ENCODE peak calls at places on chromosomes 5 and 9, in six cellular contexts. One of them, this sample, is unnamed.

GRCh38 chr9:96599298-96599697 is 20.3 kb downstream of the CDC14B start:
- DNase-seq in activated CD8-positive, alpha-beta memory T cell treated with anti-CD3 and anti-CD28 coated beads for 24 hours: no peak
- DNase-seq in mesendoderm: no peak
- DNase-seq in CD8-positive, alpha-beta T cell: no peak
- DNase-seq in AG09319: no peak
- DNase-seq in GM13977: no peak
- DNase-seq in this sample: no peak

GRCh38 chr5:168950241-168950951 is 350.5 kb downstream of the SLIT3 start:
- DNase-seq in GM13977: peak; percentile 21
- DNase-seq in activated CD8-positive, alpha-beta memory T cell treated with anti-CD3 and anti-CD28 coated beads for 24 hours: no peak
- DNase-seq in mesendoderm: no peak
- DNase-seq in AG09319: no peak
- DNase-seq in CD8-positive, alpha-beta T cell: no peak
- DNase-seq in this sample: no peak

GRCh38 chr9:98923724-98924123 is 20.0 kb upstream of the COL15A1 start:
- DNase-seq in mesendoderm: peak; percentile 93
- DNase-seq in CD8-positive, alpha-beta T cell: no peak
- DNase-seq in GM13977: no peak
- DNase-seq in AG09319: no peak
- DNase-seq in activated CD8-positive, alpha-beta memory T cell treated with anti-CD3 and anti-CD28 coated beads for 24 hours: no peak
- DNase-seq in this sample: no peak

GRCh38 chr5:158456756-158457155 is 597.8 kb upstream of the CLINT1 start:
- DNase-seq in AG09319: peak; percentile 78
- DNase-seq in activated CD8-positive, alpha-beta memory T cell treated with anti-CD3 and anti-CD28 coated beads for 24 hours: no peak
- DNase-seq in CD8-positive, alpha-beta T cell: no peak
- DNase-seq in GM13977: peak; percentile 30
- DNase-seq in mesendoderm: peak; percentile 14
- DNase-seq in this sample: peak; percentile 66

GRCh38 chr5:63596254-63596653 is 366.0 kb downstream of the HTR1A start:
- DNase-seq in activated CD8-positive, alpha-beta memory T cell treated with anti-CD3 and anti-CD28 coated beads for 24 hours: no peak
- DNase-seq in GM13977: no peak
- DNase-seq in AG09319: no peak
- DNase-seq in CD8-positive, alpha-beta T cell: no peak
- DNase-seq in mesendoderm: peak; percentile 7
- DNase-seq in this sample: no peak

GRCh38 chr5:139383275-139383992 is at the start of gene SLC23A1:
- DNase-seq in CD8-positive, alpha-beta T cell: no peak
- DNase-seq in GM13977: no peak
- DNase-seq in AG09319: no peak
- DNase-seq in activated CD8-positive, alpha-beta memory T cell treated with anti-CD3 and anti-CD28 coated beads for 24 hours: no peak
- DNase-seq in mesendoderm: no peak
- DNase-seq in this sample: no peak

GRCh38 chr9:31908891-31909480 is 475.5 kb upstream of the ACO1 start:
- DNase-seq in mesendoderm: no peak
- DNase-seq in CD8-positive, alpha-beta T cell: no peak
- DNase-seq in AG09319: no peak
- DNase-seq in GM13977: no peak
- DNase-seq in activated CD8-positive, alpha-beta memory T cell treated with anti-CD3 and anti-CD28 coated beads for 24 hours: no peak
- DNase-seq in this sample: no peak

GRCh38 chr5:150665044-150665443 is 4.0 kb downstream of the MYOZ3 start:
- DNase-seq in AG09319: no peak
- DNase-seq in mesendoderm: no peak
- DNase-seq in CD8-positive, alpha-beta T cell: no peak
- DNase-seq in GM13977: no peak
- DNase-seq in activated CD8-positive, alpha-beta memory T cell treated with anti-CD3 and anti-CD28 coated beads for 24 hours: peak; percentile 17
- DNase-seq in this sample: no peak

GRCh38 chr5:6449465-6450158 is 953 bp downstream of the UBE2QL1 start:
- DNase-seq in activated CD8-positive, alpha-beta memory T cell treated with anti-CD3 and anti-CD28 coated beads for 24 hours: no peak
- DNase-seq in CD8-positive, alpha-beta T cell: no peak
- DNase-seq in AG09319: no peak
- DNase-seq in mesendoderm: no peak
- DNase-seq in GM13977: no peak
- DNase-seq in this sample: no peak

GRCh38 chr5:141121985-141122384 is 367 bp downstream of the PCDHB4 start:
- DNase-seq in activated CD8-positive, alpha-beta memory T cell treated with anti-CD3 and anti-CD28 coated beads for 24 hours: no peak
- DNase-seq in AG09319: no peak
- DNase-seq in CD8-positive, alpha-beta T cell: no peak
- DNase-seq in GM13977: no peak
- DNase-seq in mesendoderm: no peak
- DNase-seq in this sample: no peak

GRCh38 chr9:95284667-95285066 is 32.8 kb downstream of the FANCC start:
- DNase-seq in mesendoderm: no peak
- DNase-seq in AG09319: no peak
- DNase-seq in activated CD8-positive, alpha-beta memory T cell treated with anti-CD3 and anti-CD28 coated beads for 24 hours: no peak
- DNase-seq in GM13977: no peak
- DNase-seq in CD8-positive, alpha-beta T cell: no peak
- DNase-seq in this sample: no peak

GRCh38 chr9:136170291-136170901 is 34.5 kb downstream of the LHX3 start:
- DNase-seq in CD8-positive, alpha-beta T cell: peak; percentile 15
- DNase-seq in mesendoderm: no peak
- DNase-seq in GM13977: peak; percentile 89
- DNase-seq in activated CD8-positive, alpha-beta memory T cell treated with anti-CD3 and anti-CD28 coated beads for 24 hours: peak; percentile 80
- DNase-seq in AG09319: no peak
- DNase-seq in this sample: no peak

GRCh38 chr9:114446036-114446435 is 58.3 kb upstream of the AKNA start:
- DNase-seq in mesendoderm: no peak
- DNase-seq in AG09319: no peak
- DNase-seq in activated CD8-positive, alpha-beta memory T cell treated with anti-CD3 and anti-CD28 coated beads for 24 hours: no peak
- DNase-seq in GM13977: no peak
- DNase-seq in CD8-positive, alpha-beta T cell: no peak
- DNase-seq in this sample: no peak

GRCh38 chr9:74444389-74444788 is 52.7 kb upstream of the RORB start:
- DNase-seq in activated CD8-positive, alpha-beta memory T cell treated with anti-CD3 and anti-CD28 coated beads for 24 hours: no peak
- DNase-seq in GM13977: no peak
- DNase-seq in AG09319: no peak
- DNase-seq in mesendoderm: no peak
- DNase-seq in CD8-positive, alpha-beta T cell: no peak
- DNase-seq in this sample: no peak

GRCh38 chr5:146331257-146331822 is 7.3 kb upstream of the POU4F3 start:
- DNase-seq in AG09319: no peak
- DNase-seq in CD8-positive, alpha-beta T cell: no peak
- DNase-seq in GM13977: no peak
- DNase-seq in activated CD8-positive, alpha-beta memory T cell treated with anti-CD3 and anti-CD28 coated beads for 24 hours: no peak
- DNase-seq in mesendoderm: peak; percentile 62
- DNase-seq in this sample: no peak

GRCh38 chr5:122126711-122127385 is 2.5 kb upstream of the ZNF474 start:
- DNase-seq in AG09319: peak; percentile 10
- DNase-seq in GM13977: no peak
- DNase-seq in CD8-positive, alpha-beta T cell: no peak
- DNase-seq in mesendoderm: no peak
- DNase-seq in activated CD8-positive, alpha-beta memory T cell treated with anti-CD3 and anti-CD28 coated beads for 24 hours: no peak
- DNase-seq in this sample: peak; percentile 36

GRCh38 chr5:65612298-65612907 is 11.7 kb downstream of the TRIM23 start:
- DNase-seq in activated CD8-positive, alpha-beta memory T cell treated with anti-CD3 and anti-CD28 coated beads for 24 hours: no peak
- DNase-seq in GM13977: no peak
- DNase-seq in mesendoderm: no peak
- DNase-seq in CD8-positive, alpha-beta T cell: no peak
- DNase-seq in AG09319: no peak
- DNase-seq in this sample: no peak

GRCh38 chr5:13566903-13567339 is 377.6 kb downstream of the DNAH5 start:
- DNase-seq in AG09319: no peak
- DNase-seq in activated CD8-positive, alpha-beta memory T cell treated with anti-CD3 and anti-CD28 coated beads for 24 hours: no peak
- DNase-seq in mesendoderm: peak; percentile 13
- DNase-seq in CD8-positive, alpha-beta T cell: no peak
- DNase-seq in GM13977: no peak
- DNase-seq in this sample: no peak

GRCh38 chr9:69400470-69400869 is 75.5 kb downstream of the ENTREP1 start:
- DNase-seq in CD8-positive, alpha-beta T cell: no peak
- DNase-seq in GM13977: no peak
- DNase-seq in mesendoderm: no peak
- DNase-seq in AG09319: no peak
- DNase-seq in activated CD8-positive, alpha-beta memory T cell treated with anti-CD3 and anti-CD28 coated beads for 24 hours: no peak
- DNase-seq in this sample: no peak